ENCODE peak calls at places on chromosomes 13 and 19, in seven cellular contexts. One of them, this sample, is unnamed.

GRCh38 chr13:29383476-29383875 is 212.0 kb downstream of the SLC7A1 start:
- DNase-seq in A549: no peak
- DNase-seq in suprapubic skin: no peak
- DNase-seq in sigmoid colon: no peak
- DNase-seq in breast epithelium: no peak
- DNase-seq in H54: no peak
- DNase-seq in lower leg skin: no peak
- DNase-seq in this sample: no peak

GRCh38 chr19:43527860-43528622 is 1.0 kb upstream of the ETHE1 start:
- DNase-seq in A549: no peak
- DNase-seq in suprapubic skin: peak; percentile 80
- DNase-seq in sigmoid colon: peak; percentile 80
- DNase-seq in breast epithelium: no peak
- DNase-seq in H54: no peak
- DNase-seq in lower leg skin: no peak
- DNase-seq in this sample: no peak

GRCh38 chr13:101579291-101579802 is 126.9 kb downstream of the ITGBL1 start:
- DNase-seq in A549: peak; percentile 53
- DNase-seq in suprapubic skin: no peak
- DNase-seq in sigmoid colon: no peak
- DNase-seq in breast epithelium: no peak
- DNase-seq in H54: no peak
- DNase-seq in lower leg skin: no peak
- DNase-seq in this sample: no peak

GRCh38 chr19:30862876-30863275 is 486.4 kb downstream of the TSHZ3 start:
- DNase-seq in A549: no peak
- DNase-seq in suprapubic skin: no peak
- DNase-seq in sigmoid colon: no peak
- DNase-seq in breast epithelium: no peak
- DNase-seq in H54: no peak
- DNase-seq in lower leg skin: peak; percentile 65
- DNase-seq in this sample: no peak

GRCh38 chr13:24208314-24208713 is 47.8 kb downstream of the SPATA13 start:
- DNase-seq in A549: peak; percentile 46
- DNase-seq in suprapubic skin: no peak
- DNase-seq in sigmoid colon: no peak
- DNase-seq in breast epithelium: no peak
- DNase-seq in H54: peak; percentile 15
- DNase-seq in lower leg skin: no peak
- DNase-seq in this sample: no peak

GRCh38 chr13:20565120-20565736 is 1.7 kb upstream of the IFT88 start:
- DNase-seq in A549: peak; percentile 3
- DNase-seq in suprapubic skin: no peak
- DNase-seq in sigmoid colon: no peak
- DNase-seq in breast epithelium: no peak
- DNase-seq in H54: no peak
- DNase-seq in lower leg skin: no peak
- DNase-seq in this sample: no peak

GRCh38 chr19:42433503-42434260 is 6.5 kb upstream of the LIPE start:
- DNase-seq in A549: peak; percentile 90
- DNase-seq in suprapubic skin: peak; percentile 81
- DNase-seq in sigmoid colon: no peak
- DNase-seq in breast epithelium: peak; percentile 83
- DNase-seq in H54: peak; percentile 60
- DNase-seq in lower leg skin: peak; percentile 92
- DNase-seq in this sample: peak; percentile 82

GRCh38 chr13:44219808-44220544 is 153.6 kb upstream of the SERP2 start:
- DNase-seq in A549: peak; percentile 58
- DNase-seq in suprapubic skin: no peak
- DNase-seq in sigmoid colon: no peak
- DNase-seq in breast epithelium: no peak
- DNase-seq in H54: peak; percentile 14
- DNase-seq in lower leg skin: no peak
- DNase-seq in this sample: no peak

GRCh38 chr13:74270018-74270417 is 135.8 kb upstream of the KLF12 start:
- DNase-seq in A549: no peak
- DNase-seq in suprapubic skin: no peak
- DNase-seq in sigmoid colon: no peak
- DNase-seq in breast epithelium: no peak
- DNase-seq in H54: no peak
- DNase-seq in lower leg skin: no peak
- DNase-seq in this sample: no peak

GRCh38 chr13:75797719-75798118 is 161.6 kb downstream of the LMO7 start:
- DNase-seq in A549: no peak
- DNase-seq in suprapubic skin: no peak
- DNase-seq in sigmoid colon: no peak
- DNase-seq in breast epithelium: no peak
- DNase-seq in H54: no peak
- DNase-seq in lower leg skin: no peak
- DNase-seq in this sample: no peak

GRCh38 chr13:94656766-94657165 is 55.1 kb downstream of the GPR180 start:
- DNase-seq in A549: peak; percentile 35
- DNase-seq in suprapubic skin: no peak
- DNase-seq in sigmoid colon: no peak
- DNase-seq in breast epithelium: no peak
- DNase-seq in H54: peak; percentile 39
- DNase-seq in lower leg skin: no peak
- DNase-seq in this sample: no peak

GRCh38 chr19:55537741-55538111 is 793 bp upstream of the SBK2 start:
- DNase-seq in A549: peak; percentile 53
- DNase-seq in suprapubic skin: no peak
- DNase-seq in sigmoid colon: no peak
- DNase-seq in breast epithelium: no peak
- DNase-seq in H54: peak; percentile 95
- DNase-seq in lower leg skin: no peak
- DNase-seq in this sample: no peak

GRCh38 chr19:2461751-2462634 is 5.2 kb upstream of the LMNB2 start:
- DNase-seq in A549: peak; percentile 85
- DNase-seq in suprapubic skin: no peak
- DNase-seq in sigmoid colon: no peak
- DNase-seq in breast epithelium: no peak
- DNase-seq in H54: peak; percentile 94
- DNase-seq in lower leg skin: peak; percentile 89
- DNase-seq in this sample: peak; percentile 60

GRCh38 chr19:28454083-28454482 is 758.9 kb downstream of the UQCRFS1 start:
- DNase-seq in A549: no peak
- DNase-seq in suprapubic skin: no peak
- DNase-seq in sigmoid colon: no peak
- DNase-seq in breast epithelium: no peak
- DNase-seq in H54: no peak
- DNase-seq in lower leg skin: no peak
- DNase-seq in this sample: no peak

GRCh38 chr13:45595968-45596367 is 19.6 kb downstream of the ERICH6B start:
- DNase-seq in A549: no peak
- DNase-seq in suprapubic skin: no peak
- DNase-seq in sigmoid colon: no peak
- DNase-seq in breast epithelium: no peak
- DNase-seq in H54: no peak
- DNase-seq in lower leg skin: peak; percentile 29
- DNase-seq in this sample: no peak

GRCh38 chr19:39599116-39599515 is 3.2 kb upstream of the LGALS13 start:
- DNase-seq in A549: peak; percentile 26
- DNase-seq in suprapubic skin: no peak
- DNase-seq in sigmoid colon: no peak
- DNase-seq in breast epithelium: no peak
- DNase-seq in H54: peak; percentile 9
- DNase-seq in lower leg skin: no peak
- DNase-seq in this sample: peak; percentile 16

GRCh38 chr19:6383188-6383587 is 7.5 kb upstream of the PSPN start:
- DNase-seq in A549: no peak
- DNase-seq in suprapubic skin: no peak
- DNase-seq in sigmoid colon: no peak
- DNase-seq in breast epithelium: no peak
- DNase-seq in H54: no peak
- DNase-seq in lower leg skin: no peak
- DNase-seq in this sample: no peak
- TF ChIP-seq POLR2A in A549: no peak
- TF ChIP-seq POLR2A in suprapubic skin: no peak
- TF ChIP-seq POLR2A in sigmoid colon: no peak
- TF ChIP-seq POLR2A in breast epithelium: no peak
- TF ChIP-seq POLR2A in H54: no peak
- TF ChIP-seq POLR2A in lower leg skin: no peak
- TF ChIP-seq POLR2A in this sample: no peak

GRCh38 chr19:50199254-50199545 is 4.2 kb upstream of the MYH14 start:
- DNase-seq in A549: no peak
- DNase-seq in suprapubic skin: no peak
- DNase-seq in sigmoid colon: no peak
- DNase-seq in breast epithelium: no peak
- DNase-seq in H54: no peak
- DNase-seq in lower leg skin: no peak
- DNase-seq in this sample: no peak
- TF ChIP-seq POLR2A in A549: no peak
- TF ChIP-seq POLR2A in suprapubic skin: no peak
- TF ChIP-seq POLR2A in sigmoid colon: no peak
- TF ChIP-seq POLR2A in breast epithelium: no peak
- TF ChIP-seq POLR2A in H54: no peak
- TF ChIP-seq POLR2A in lower leg skin: no peak
- TF ChIP-seq POLR2A in this sample: no peak

GRCh38 chr19:40614595-40615411 is 13.6 kb downstream of the LTBP4 start:
- DNase-seq in A549: peak; percentile 68
- DNase-seq in suprapubic skin: peak; percentile 94
- DNase-seq in sigmoid colon: peak; percentile 95
- DNase-seq in breast epithelium: no peak
- DNase-seq in H54: peak; percentile 94
- DNase-seq in lower leg skin: peak; percentile 97
- DNase-seq in this sample: peak; percentile 85
- TF ChIP-seq POLR2A in A549: no peak
- TF ChIP-seq POLR2A in suprapubic skin: peak; percentile 15
- TF ChIP-seq POLR2A in sigmoid colon: no peak
- TF ChIP-seq POLR2A in breast epithelium: no peak
- TF ChIP-seq POLR2A in H54: no peak
- TF ChIP-seq POLR2A in lower leg skin: no peak
- TF ChIP-seq POLR2A in this sample: no peak

GRCh38 chr13:42377640-42378382 is 105.9 kb downstream of the AKAP11 start:
- DNase-seq in A549: no peak
- DNase-seq in suprapubic skin: no peak
- DNase-seq in sigmoid colon: no peak
- DNase-seq in breast epithelium: no peak
- DNase-seq in H54: no peak
- DNase-seq in lower leg skin: no peak
- DNase-seq in this sample: no peak

GRCh38 chr13:42379241-42379640 is 107.3 kb downstream of the AKAP11 start:
- DNase-seq in A549: no peak
- DNase-seq in suprapubic skin: no peak
- DNase-seq in sigmoid colon: no peak
- DNase-seq in breast epithelium: no peak
- DNase-seq in H54: no peak
- DNase-seq in lower leg skin: no peak
- DNase-seq in this sample: no peak

GRCh38 chr13:42381165-42381425 is 109.1 kb downstream of the AKAP11 start:
- DNase-seq in A549: no peak
- DNase-seq in suprapubic skin: no peak
- DNase-seq in sigmoid colon: no peak
- DNase-seq in breast epithelium: no peak
- DNase-seq in H54: no peak
- DNase-seq in lower leg skin: no peak
- DNase-seq in this sample: no peak

GRCh38 chr13:42380420-42381164 is 108.6 kb downstream of the AKAP11 start:
- DNase-seq in A549: no peak
- DNase-seq in suprapubic skin: no peak
- DNase-seq in sigmoid colon: no peak
- DNase-seq in breast epithelium: no peak
- DNase-seq in H54: no peak
- DNase-seq in lower leg skin: no peak
- DNase-seq in this sample: no peak

DNA sequence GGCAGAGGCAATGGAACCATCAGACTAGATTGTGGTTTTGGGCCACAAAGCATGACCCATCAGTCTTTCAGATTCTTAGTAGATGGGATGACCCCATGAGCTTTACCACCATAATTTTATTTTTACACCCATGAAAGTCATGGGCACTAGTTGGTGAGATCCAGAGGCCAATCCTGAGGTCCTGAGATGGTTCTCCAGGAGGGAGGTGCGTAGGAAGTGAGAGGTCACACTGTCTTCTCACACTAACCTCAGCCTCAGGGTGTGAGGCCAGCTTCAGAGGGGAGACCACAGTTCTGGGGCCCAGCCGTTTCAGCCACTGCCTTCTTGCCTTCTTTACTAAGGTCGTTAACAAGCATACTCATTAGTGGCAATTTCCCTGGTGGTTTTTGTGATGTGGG is 106.4 kb downstream of the AKAP11 start:
- DNase-seq in A549: no peak
- DNase-seq in suprapubic skin: no peak
- DNase-seq in sigmoid colon: no peak
- DNase-seq in breast epithelium: no peak
- DNase-seq in H54: no peak
- DNase-seq in lower leg skin: no peak
- DNase-seq in this sample: no peak
- TF ChIP-seq POLR2A in A549: no peak
- TF ChIP-seq POLR2A in suprapubic skin: no peak
- TF ChIP-seq POLR2A in sigmoid colon: no peak
- TF ChIP-seq POLR2A in breast epithelium: no peak
- TF ChIP-seq POLR2A in H54: no peak
- TF ChIP-seq POLR2A in lower leg skin: no peak
- TF ChIP-seq POLR2A in this sample: no peak

GRCh38 chr19:51573331-51573730 is 2.2 kb downstream of the ZNF175 start:
- DNase-seq in A549: no peak
- DNase-seq in suprapubic skin: no peak
- DNase-seq in sigmoid colon: no peak
- DNase-seq in breast epithelium: no peak
- DNase-seq in H54: peak; percentile 11
- DNase-seq in lower leg skin: no peak
- DNase-seq in this sample: no peak

GRCh38 chr19:51571599-51571998 is 516 bp downstream of the ZNF175 start:
- DNase-seq in A549: peak; percentile 18
- DNase-seq in suprapubic skin: no peak
- DNase-seq in sigmoid colon: no peak
- DNase-seq in breast epithelium: no peak
- DNase-seq in H54: no peak
- DNase-seq in lower leg skin: no peak
- DNase-seq in this sample: no peak

GRCh38 chr19:51570962-51571575 is at the start of gene ZNF175:
- DNase-seq in A549: peak; percentile 99
- DNase-seq in suprapubic skin: peak; percentile 96
- DNase-seq in sigmoid colon: peak; percentile 97
- DNase-seq in breast epithelium: peak; percentile 88
- DNase-seq in H54: peak; percentile 27
- DNase-seq in lower leg skin: peak; percentile 98
- DNase-seq in this sample: peak; percentile 98

GRCh38 chr19:51572415-51572814 is 1.3 kb downstream of the ZNF175 start:
- DNase-seq in A549: no peak
- DNase-seq in suprapubic skin: no peak
- DNase-seq in sigmoid colon: no peak
- DNase-seq in breast epithelium: no peak
- DNase-seq in H54: no peak
- DNase-seq in lower leg skin: no peak
- DNase-seq in this sample: no peak

GRCh38 chr19:51572908-51573307 is 1.8 kb downstream of the ZNF175 start:
- DNase-seq in A549: no peak
- DNase-seq in suprapubic skin: no peak
- DNase-seq in sigmoid colon: no peak
- DNase-seq in breast epithelium: no peak
- DNase-seq in H54: peak; percentile 53
- DNase-seq in lower leg skin: no peak
- DNase-seq in this sample: no peak
- TF ChIP-seq POLR2A in A549: no peak
- TF ChIP-seq POLR2A in suprapubic skin: no peak
- TF ChIP-seq POLR2A in sigmoid colon: no peak
- TF ChIP-seq POLR2A in breast epithelium: no peak
- TF ChIP-seq POLR2A in H54: no peak
- TF ChIP-seq POLR2A in lower leg skin: no peak
- TF ChIP-seq POLR2A in this sample: no peak

GRCh38 chr19:661427-662196 is 1.4 kb downstream of the RNF126 start:
- DNase-seq in A549: no peak
- DNase-seq in suprapubic skin: no peak
- DNase-seq in sigmoid colon: peak; percentile 71
- DNase-seq in breast epithelium: no peak
- DNase-seq in H54: no peak
- DNase-seq in lower leg skin: no peak
- DNase-seq in this sample: no peak
- TF ChIP-seq POLR2A in A549: no peak
- TF ChIP-seq POLR2A in suprapubic skin: no peak
- TF ChIP-seq POLR2A in sigmoid colon: no peak
- TF ChIP-seq POLR2A in breast epithelium: no peak
- TF ChIP-seq POLR2A in H54: no peak
- TF ChIP-seq POLR2A in lower leg skin: no peak
- TF ChIP-seq POLR2A in this sample: no peak

This sample was measured in testis.